ENCODE peak calls at places on chromosomes 4 and X, in seven cellular contexts. S is GM23338; K is HTR-8/SVneo; B is epithelial cell of esophagus; I is CD8-positive, alpha-beta T cell; X is CD4-positive, alpha-beta T cell; M is GM18507. T is an unnamed sample.
A peak's percentile ranks its signal among the peaks of the same experiment; 100 is the strongest.

GRCh38 chr4:184343400-184344177 is 125.9 kb upstream of the ENPP6 start:
- DNase-seq in M (no peak), I (peak; percentile 36), S (peak; percentile 95), K (peak; percentile 91), B (peak; percentile 77), X (peak; percentile 29), T (peak; percentile 91)

GRCh38 chr4:64014647-64015046 is 394.6 kb downstream of the TECRL start:
- DNase-seq in B (no peak), S (no peak), K (no peak), X (no peak), M (no peak), I (no peak), T (no peak)

GRCh38 chr4:156052116-156052515 is 98.5 kb upstream of the CTSO start:
- DNase-seq in X (no peak), K (no peak), S (no peak), B (peak; percentile 87), M (no peak), I (no peak), T (no peak)

GRCh38 chrX:48025561-48025960 is 18.8 kb downstream of the SPACA5 start:
- DNase-seq in I (peak; percentile 35), B (peak; percentile 64), S (peak; percentile 79), K (peak; percentile 24), X (no peak), M (peak; percentile 1), T (peak; percentile 72)

GRCh38 chr4:71198958-71199357 is 139.9 kb upstream of the SLC4A4 start:
- DNase-seq in X (no peak), I (no peak), K (no peak), M (no peak), S (no peak), B (no peak), T (no peak)

GRCh38 chrX:115030635-115031034 is 13.2 kb upstream of the IL13RA2 start:
- DNase-seq in I (no peak), M (no peak), B (peak; percentile 94), S (no peak), K (no peak), X (no peak), T (no peak)

GRCh38 chrX:119475389-119476101 is 7.3 kb downstream of the SLC25A5 start:
- DNase-seq in X (no peak), M (no peak), I (no peak), B (peak; percentile 52), S (no peak), K (no peak), T (no peak)

GRCh38 chrX:11329016-11329415 is 35.8 kb downstream of the AMELX start:
- DNase-seq in M (no peak), K (no peak), X (no peak), I (no peak), B (peak; percentile 64), S (no peak), T (no peak)

GRCh38 chr4:182847543-182847942 is 69.6 kb downstream of the DCTD start:
- DNase-seq in K (no peak), I (no peak), M (no peak), X (no peak), B (peak; percentile 81), S (no peak), T (no peak)

GRCh38 chr4:64539234-64539849 is 130.1 kb upstream of the TECRL start:
- DNase-seq in B (peak; percentile 77), M (peak; percentile 18), S (peak; percentile 78), I (no peak), X (no peak), K (peak; percentile 30), T (peak; percentile 74)

GRCh38 chr4:140720387-140721087 is 35.6 kb downstream of the TBC1D9 start:
- DNase-seq in K (no peak), B (no peak), X (no peak), S (no peak), M (no peak), I (no peak), T (no peak)

GRCh38 chrX:17682259-17682658 is 55.0 kb upstream of the SCML1 start:
- DNase-seq in K (no peak), M (no peak), B (no peak), I (no peak), S (no peak), X (no peak), T (no peak)

GRCh38 chr4:78121338-78121904 is 64.3 kb downstream of the FRAS1 start:
- DNase-seq in B (peak; percentile 22), X (no peak), K (no peak), S (no peak), M (no peak), I (no peak), T (no peak)

GRCh38 chr4:182344968-182345367 is 101.8 kb downstream of the TENM3 start:
- DNase-seq in I (no peak), B (no peak), X (no peak), M (no peak), S (no peak), K (no peak), T (no peak)

GRCh38 chr4:82031386-82031785 is 342.4 kb downstream of the HNRNPD start:
- DNase-seq in X (no peak), M (no peak), K (no peak), B (no peak), I (no peak), S (no peak), T (no peak)

GRCh38 chr4:177413092-177413491 is 29.1 kb downstream of the AGA start:
- DNase-seq in X (no peak), I (no peak), K (no peak), B (no peak), M (no peak), S (no peak), T (no peak)

GRCh38 chr4:186829740-186830449 is 106.2 kb upstream of the FAT1 start:
- DNase-seq in M (no peak), I (no peak), B (peak; percentile 49), K (peak; percentile 78), S (no peak), X (no peak), T (no peak)

GRCh38 chrX:13790206-13791131 is 26.4 kb downstream of the GPM6B start:
- DNase-seq in I (no peak), S (no peak), M (no peak), K (no peak), B (peak; percentile 1), X (no peak), T (no peak)

GRCh38 chr4:142509881-142510280 is 336.2 kb downstream of the INPP4B start:
- DNase-seq in I (no peak), S (no peak), B (peak; percentile 44), K (no peak), X (no peak), M (no peak), T (no peak)

GRCh38 chr4:76197971-76198410 is 15.6 kb downstream of the SCARB2 start:
- DNase-seq in K (no peak), S (no peak), I (no peak), B (peak; percentile 46), X (no peak), M (no peak), T (no peak)